ENCODE peak calls at places on chromosomes 16 and 17, in four cellular contexts. T is CD8-positive, alpha-beta T cell; O is HFF-Myc; W is fibroblast of lung. M is an unnamed sample.

GRCh38 chr16:1548234-1548633 is 14.8 kb downstream of the TMEM204 start:
- DNase-seq in T (no peak), O (no peak), W (no peak), M (no peak)

GRCh38 chr16:80746231-80746630 is 58.2 kb downstream of the CDYL2 start:
- DNase-seq in T (no peak), O (no peak), W (no peak), M (no peak)

GRCh38 chr16:53055603-53056527 is 1.1 kb downstream of the CHD9 start:
- DNase-seq in T (no peak), O (no peak), W (peak), M (no peak)

GRCh38 chr17:50087912-50088405 is 7.2 kb upstream of the PDK2 start:
- DNase-seq in T (no peak), O (no peak), W (no peak), M (no peak)

GRCh38 chr16:711548-712320 is 3.2 kb upstream of the METRN start:
- DNase-seq in T (peak), O (no peak), W (peak), M (no peak)

GRCh38 chr17:73952498-73953205 is 250.8 kb upstream of the RPL38 start:
- DNase-seq in T (peak), O (no peak), W (no peak), M (no peak)

GRCh38 chr17:28426081-28426519 is 20.1 kb upstream of the SLC46A1 start:
- DNase-seq in T (no peak), O (no peak), W (no peak), M (no peak)

GRCh38 chr17:3993493-3994220 is 29.4 kb upstream of the ATP2A3 start:
- DNase-seq in T (no peak), O (no peak), W (peak), M (peak)

GRCh38 chr17:48799069-48799710 is 17.8 kb downstream of the TTLL6 start:
- DNase-seq in T (no peak), O (no peak), W (no peak), M (no peak)

DNA sequence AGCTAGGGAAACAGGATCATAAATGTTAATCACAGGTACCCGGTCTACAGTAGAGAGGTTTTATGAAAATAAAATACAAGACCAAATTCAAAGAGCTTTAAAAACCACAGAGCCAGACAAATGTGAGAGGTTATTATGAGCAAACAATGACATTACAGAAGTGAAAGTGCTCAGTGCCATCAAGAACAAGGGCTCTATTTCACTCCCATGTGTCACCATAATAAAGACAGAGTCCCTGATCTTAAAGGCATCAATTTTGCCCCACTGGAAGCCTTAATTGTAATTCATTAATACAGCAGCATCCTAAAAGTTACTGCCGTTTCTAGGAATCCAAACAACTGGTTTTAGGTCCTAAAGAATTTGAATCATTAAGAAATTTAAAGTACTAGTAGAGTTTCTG is 43.7 kb upstream of the CDRT4 start:
- DNase-seq in T (no peak), O (no peak), W (no peak), M (no peak)
- TF ChIP-seq CTCF in T (no peak), O (no peak), W (no peak), M (no peak)

GRCh38 chr16:57225978-57226377 is 19.1 kb upstream of the ARL2BP start:
- DNase-seq in T (no peak), O (no peak), W (no peak), M (no peak)

GRCh38 chr16:57226701-57227621 is 18.1 kb upstream of the ARL2BP start:
- DNase-seq in T (no peak), O (no peak), W (no peak), M (no peak)

GRCh38 chr16:57229079-57229478 is 16.0 kb upstream of the ARL2BP start:
- DNase-seq in T (no peak), O (no peak), W (no peak), M (no peak)

DNA sequence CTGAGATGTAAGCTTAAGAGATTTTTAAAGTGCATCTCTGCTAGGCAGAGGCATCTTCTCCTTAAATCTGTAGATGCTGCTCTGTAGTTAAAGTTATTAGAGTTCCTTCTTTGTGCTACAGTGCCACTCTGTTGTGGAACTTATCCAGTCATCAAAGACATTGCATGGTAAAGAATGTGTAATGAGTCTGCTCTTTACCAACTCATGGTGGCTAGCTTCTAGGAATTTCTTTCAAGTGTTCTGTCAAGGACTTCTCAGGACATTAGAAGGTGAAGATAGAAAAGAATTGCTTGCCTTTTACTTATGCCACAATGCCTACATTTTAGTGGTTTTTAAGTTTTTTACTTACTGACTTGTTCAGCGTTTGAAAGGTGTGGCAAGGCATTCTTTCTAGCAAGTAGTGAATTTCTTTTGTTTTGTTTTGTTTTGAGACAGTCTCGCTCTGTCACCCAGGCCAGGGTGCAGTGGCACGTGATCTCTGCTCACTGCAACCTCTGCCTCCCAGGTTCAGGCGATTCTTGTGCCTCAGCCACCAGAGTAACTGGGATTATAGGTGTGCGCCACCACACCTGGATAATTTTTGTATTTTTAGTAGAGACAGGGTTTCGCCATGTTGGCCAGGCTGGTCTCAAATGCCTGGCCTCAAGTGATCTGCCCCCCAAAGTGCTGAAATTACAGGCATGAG is 20.3 kb upstream of the ARL2BP start:
- DNase-seq in T (no peak), O (no peak), W (no peak), M (no peak)
- TF ChIP-seq CTCF in T (no peak), O (no peak), W (no peak), M (no peak)

DNA sequence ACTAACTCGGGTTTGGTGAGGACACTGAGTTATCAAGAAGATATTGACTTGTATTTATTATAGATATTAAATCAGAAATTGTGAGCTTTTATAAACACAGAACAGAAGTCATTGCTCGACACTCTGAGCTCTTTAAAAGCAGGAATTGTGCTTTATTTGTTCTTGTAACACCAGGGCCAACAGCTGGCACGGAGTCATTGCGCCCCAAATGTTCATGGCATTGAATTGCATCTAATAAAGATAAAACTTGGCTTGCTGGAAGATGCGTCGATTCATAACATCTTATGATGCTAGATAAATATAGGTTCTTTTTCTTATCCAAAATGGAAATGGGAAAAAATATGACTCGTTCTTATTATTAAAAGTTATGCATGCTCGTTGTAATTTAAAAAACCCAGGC is 11.8 kb upstream of the MLYCD start:
- DNase-seq in T (no peak), O (no peak), W (peak), M (no peak)
- TF ChIP-seq CTCF in T (no peak), O (no peak), W (no peak), M (peak)

DNA sequence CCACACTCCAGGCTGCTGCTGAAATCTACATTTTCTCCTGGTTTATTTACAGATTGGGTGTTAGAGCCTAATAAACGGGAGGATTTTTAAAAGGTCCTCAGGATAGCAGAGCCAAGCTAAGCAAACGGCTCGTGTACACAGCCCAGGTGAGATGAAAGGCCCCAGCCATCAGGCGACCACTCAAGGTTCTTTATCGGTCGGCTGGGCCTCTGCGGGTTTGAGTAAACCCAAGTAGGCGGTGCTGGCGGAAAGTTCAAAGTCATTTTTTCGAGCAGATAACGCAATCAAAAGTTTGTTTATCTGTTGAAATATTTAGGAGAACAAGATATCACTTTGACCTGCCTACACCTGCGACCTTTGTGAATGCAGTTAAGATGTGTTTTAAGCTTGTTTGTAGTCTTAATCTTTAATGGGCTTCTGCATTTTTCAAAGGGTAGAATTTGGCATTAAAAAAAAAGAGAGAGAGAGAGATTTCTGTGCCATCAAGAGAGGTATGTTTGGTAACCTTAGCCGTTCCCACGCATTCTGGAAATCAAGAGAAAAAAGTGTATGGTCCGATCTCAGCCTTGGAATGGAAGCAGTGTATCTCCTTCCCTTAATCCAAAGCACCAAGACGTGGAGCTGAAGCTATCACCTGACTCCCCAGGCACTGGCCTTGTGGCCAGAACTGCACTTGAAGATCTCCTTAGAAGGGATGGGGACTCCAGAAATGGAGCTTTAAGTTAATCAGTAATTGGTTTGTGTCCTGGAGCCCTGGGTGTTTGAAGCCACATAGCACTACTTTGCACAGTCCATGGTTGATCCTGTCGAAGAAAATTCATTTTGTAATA is 301.7 kb upstream of the IRX5 start:
- DNase-seq in T (no peak), O (no peak), W (no peak), M (no peak)
- TF ChIP-seq CTCF in T (no peak), O (no peak), W (no peak), M (no peak)

DNA sequence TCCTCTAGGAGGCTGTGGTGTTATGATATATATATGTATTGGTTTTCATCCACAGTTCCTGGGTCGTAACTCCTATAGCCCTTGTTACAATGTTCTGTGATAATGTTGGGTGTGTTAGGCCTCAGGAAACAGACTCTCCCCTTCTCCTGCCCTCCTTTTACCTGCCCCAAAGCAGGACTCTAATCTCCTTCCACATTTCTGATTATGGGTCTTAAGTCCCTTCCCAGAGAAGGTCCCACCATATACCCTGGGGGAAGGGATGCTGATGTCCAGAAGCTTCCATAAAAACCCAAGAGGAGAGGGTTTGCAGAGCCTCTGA is 450 bp upstream of the C1QBP start:
- DNase-seq in T (no peak), O (no peak), W (no peak), M (no peak)
- TF ChIP-seq CTCF in T (peak), O (no peak), W (no peak), M (no peak)

DNA sequence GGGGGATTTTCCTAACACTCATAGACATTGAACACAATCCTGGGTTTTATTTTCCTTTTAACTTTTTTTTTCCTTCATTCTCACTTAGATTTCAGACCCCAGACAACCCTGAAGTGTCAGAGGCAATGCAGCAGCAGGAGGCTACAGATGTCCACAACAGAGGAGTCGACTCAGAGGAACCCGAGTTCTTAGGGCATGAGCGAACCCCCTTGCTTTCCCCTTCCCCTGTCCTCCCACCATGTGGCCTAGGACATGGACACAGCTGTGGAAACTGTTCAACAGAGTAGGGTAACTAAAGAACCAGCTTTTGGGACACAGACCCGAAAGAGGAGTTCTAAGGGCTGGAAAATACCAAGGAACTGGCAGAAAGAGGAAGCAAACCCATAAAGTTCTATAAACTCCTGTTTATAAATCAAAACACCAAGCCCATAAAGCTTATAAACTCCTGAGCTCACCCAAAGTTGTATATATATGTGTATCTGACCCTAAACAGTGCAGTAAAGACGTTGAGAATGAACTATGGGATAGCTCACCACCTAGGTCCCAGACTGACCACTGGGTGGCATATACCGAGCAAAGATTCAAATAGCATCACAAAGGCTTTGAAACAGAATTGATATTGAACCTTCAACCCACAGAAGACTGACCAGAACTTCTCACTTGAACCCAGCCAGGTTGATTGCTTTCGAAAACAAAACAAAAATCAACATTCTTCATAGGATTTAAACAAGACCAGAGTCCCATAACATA is 33.9 kb downstream of the CMTM4 start:
- DNase-seq in T (no peak), O (no peak), W (peak), M (peak)
- TF ChIP-seq CTCF in T (no peak), O (peak), W (peak), M (peak)

GRCh38 chr16:84746875-84747274 is 47.1 kb downstream of the USP10 start:
- DNase-seq in T (no peak), O (no peak), W (no peak), M (no peak)
- TF ChIP-seq CTCF in T (no peak), O (peak), W (peak), M (no peak)

GRCh38 chr16:85724936-85725335 is 26.0 kb downstream of the C16orf74 start:
- DNase-seq in T (no peak), O (no peak), W (no peak), M (no peak)
- TF ChIP-seq CTCF in T (no peak), O (no peak), W (no peak), M (no peak)